ENCODE peak calls at places on chromosomes 13 and 19, in eight cellular contexts. One of them, this sample, is unnamed.

GRCh38 chr19:43464089-43464775 is 1.2 kb downstream of the LYPD3 start:
- DNase-seq in body of pancreas: peak
- DNase-seq in DMS53: no peak
- DNase-seq in adrenal gland: no peak
- DNase-seq in NCI-H748 treated with DMSO at 0.1 percent for 48 hours: peak
- DNase-seq in iPS-NIHi11: peak
- DNase-seq in aorta: peak
- DNase-seq in GM13977: peak
- DNase-seq in this sample: no peak

GRCh38 chr19:50829801-50830200 is 3.6 kb downstream of the KLK15 start:
- DNase-seq in DMS53: no peak
- DNase-seq in aorta: peak
- DNase-seq in iPS-NIHi11: no peak
- DNase-seq in adrenal gland: peak
- DNase-seq in NCI-H748 treated with DMSO at 0.1 percent for 48 hours: no peak
- DNase-seq in GM13977: no peak
- DNase-seq in body of pancreas: no peak
- DNase-seq in this sample: no peak

GRCh38 chr19:42850981-42851717 is 28.4 kb downstream of the PSG1 start:
- DNase-seq in DMS53: no peak
- DNase-seq in GM13977: no peak
- DNase-seq in adrenal gland: peak
- DNase-seq in body of pancreas: peak
- DNase-seq in iPS-NIHi11: no peak
- DNase-seq in NCI-H748 treated with DMSO at 0.1 percent for 48 hours: no peak
- DNase-seq in aorta: peak
- DNase-seq in this sample: peak

GRCh38 chr19:42121666-42122069 is 10.6 kb downstream of the POU2F2 start:
- DNase-seq in adrenal gland: peak
- DNase-seq in body of pancreas: no peak
- DNase-seq in GM13977: peak
- DNase-seq in DMS53: no peak
- DNase-seq in aorta: no peak
- DNase-seq in iPS-NIHi11: peak
- DNase-seq in NCI-H748 treated with DMSO at 0.1 percent for 48 hours: no peak
- DNase-seq in this sample: no peak

GRCh38 chr19:4390017-4390861 is 10.1 kb downstream of the SH3GL1 start:
- DNase-seq in body of pancreas: peak
- DNase-seq in GM13977: no peak
- DNase-seq in aorta: no peak
- DNase-seq in DMS53: no peak
- DNase-seq in iPS-NIHi11: peak
- DNase-seq in adrenal gland: peak
- DNase-seq in NCI-H748 treated with DMSO at 0.1 percent for 48 hours: no peak
- DNase-seq in this sample: no peak

GRCh38 chr13:99308481-99309087 is 1.4 kb upstream of the GPR183 start:
- DNase-seq in GM13977: no peak
- DNase-seq in DMS53: no peak
- DNase-seq in aorta: no peak
- DNase-seq in NCI-H748 treated with DMSO at 0.1 percent for 48 hours: no peak
- DNase-seq in adrenal gland: no peak
- DNase-seq in iPS-NIHi11: no peak
- DNase-seq in body of pancreas: no peak
- DNase-seq in this sample: no peak

GRCh38 chr19:11421607-11422098 is 2.5 kb upstream of the RGL3 start:
- DNase-seq in iPS-NIHi11: peak
- DNase-seq in aorta: peak
- DNase-seq in adrenal gland: peak
- DNase-seq in body of pancreas: peak
- DNase-seq in GM13977: peak
- DNase-seq in DMS53: peak
- DNase-seq in NCI-H748 treated with DMSO at 0.1 percent for 48 hours: no peak
- DNase-seq in this sample: no peak

GRCh38 chr13:26601669-26602068 is 44.2 kb downstream of the WASF3 start:
- DNase-seq in GM13977: peak
- DNase-seq in iPS-NIHi11: peak
- DNase-seq in body of pancreas: no peak
- DNase-seq in NCI-H748 treated with DMSO at 0.1 percent for 48 hours: no peak
- DNase-seq in aorta: no peak
- DNase-seq in adrenal gland: no peak
- DNase-seq in DMS53: peak
- DNase-seq in this sample: no peak

GRCh38 chr13:105603283-105603682 is 932.2 kb downstream of the EFNB2 start:
- DNase-seq in adrenal gland: no peak
- DNase-seq in body of pancreas: no peak
- DNase-seq in aorta: no peak
- DNase-seq in NCI-H748 treated with DMSO at 0.1 percent for 48 hours: no peak
- DNase-seq in DMS53: no peak
- DNase-seq in iPS-NIHi11: no peak
- DNase-seq in GM13977: no peak
- DNase-seq in this sample: no peak

GRCh38 chr13:94799330-94799729 is 87.0 kb upstream of the SOX21 start:
- DNase-seq in aorta: no peak
- DNase-seq in DMS53: no peak
- DNase-seq in body of pancreas: no peak
- DNase-seq in iPS-NIHi11: no peak
- DNase-seq in GM13977: no peak
- DNase-seq in adrenal gland: no peak
- DNase-seq in NCI-H748 treated with DMSO at 0.1 percent for 48 hours: no peak
- DNase-seq in this sample: no peak

GRCh38 chr19:50967924-50968708 is 1.3 kb downstream of the KLK6 start:
- DNase-seq in aorta: peak
- DNase-seq in DMS53: no peak
- DNase-seq in body of pancreas: no peak
- DNase-seq in iPS-NIHi11: peak
- DNase-seq in adrenal gland: no peak
- DNase-seq in NCI-H748 treated with DMSO at 0.1 percent for 48 hours: no peak
- DNase-seq in GM13977: no peak
- DNase-seq in this sample: no peak

GRCh38 chr19:42092350-42092749 is 16.4 kb downstream of the ZNF574 start:
- DNase-seq in aorta: no peak
- DNase-seq in GM13977: no peak
- DNase-seq in body of pancreas: no peak
- DNase-seq in iPS-NIHi11: peak
- DNase-seq in DMS53: peak
- DNase-seq in adrenal gland: peak
- DNase-seq in NCI-H748 treated with DMSO at 0.1 percent for 48 hours: no peak
- DNase-seq in this sample: no peak

GRCh38 chr19:12034196-12034595 is 1.3 kb downstream of the ZNF433 start:
- DNase-seq in aorta: no peak
- DNase-seq in GM13977: no peak
- DNase-seq in NCI-H748 treated with DMSO at 0.1 percent for 48 hours: no peak
- DNase-seq in iPS-NIHi11: no peak
- DNase-seq in DMS53: peak
- DNase-seq in body of pancreas: peak
- DNase-seq in adrenal gland: no peak
- DNase-seq in this sample: no peak

GRCh38 chr19:13099073-13099999 is 3.3 kb downstream of the LYL1 start:
- DNase-seq in NCI-H748 treated with DMSO at 0.1 percent for 48 hours: peak
- DNase-seq in aorta: peak
- DNase-seq in GM13977: peak
- DNase-seq in adrenal gland: peak
- DNase-seq in DMS53: peak
- DNase-seq in body of pancreas: peak
- DNase-seq in iPS-NIHi11: no peak
- DNase-seq in this sample: peak

GRCh38 chr13:90545070-90545840 is 802.2 kb upstream of the MIR17HG start:
- DNase-seq in iPS-NIHi11: no peak
- DNase-seq in NCI-H748 treated with DMSO at 0.1 percent for 48 hours: peak
- DNase-seq in GM13977: no peak
- DNase-seq in body of pancreas: no peak
- DNase-seq in DMS53: peak
- DNase-seq in aorta: peak
- DNase-seq in adrenal gland: peak
- DNase-seq in this sample: no peak